ENCODE peak calls at places on chromosomes 11 and 22, in ten cellular contexts. One of them, this sample, is unnamed.

GRCh38 chr11:2579315-2580060 is 120.3 kb downstream of the KCNQ1OT1 start:
- DNase-seq in GM12864: no peak
- DNase-seq in M059J: no peak
- DNase-seq in activated CD8-positive, alpha-beta memory T cell treated with anti-CD3 and anti-CD28 coated beads, Interleukin-2, amount 50 U/mL, for 4 hours: peak
- DNase-seq in NCI-H1092 treated with DMSO at 0.1 percent for 48 hours: no peak
- DNase-seq in posterior vena cava: peak
- DNase-seq in amniotic epithelial cell: no peak
- DNase-seq in stimulated activated CD4-positive, alpha-beta T cell treated with anti-CD3 and anti-CD28 coated beads, Interleukin-12 subunit alpha, Interleukin-12 subunit beta, amount 100 ng/mL, for 4 hours: no peak
- DNase-seq in heart right ventricle: peak
- DNase-seq in GDM1: no peak
- DNase-seq in this sample: no peak

GRCh38 chr11:32963721-32964120 is 52.0 kb upstream of the DEPDC7 start:
- DNase-seq in GM12864: no peak
- DNase-seq in M059J: peak
- DNase-seq in activated CD8-positive, alpha-beta memory T cell treated with anti-CD3 and anti-CD28 coated beads, Interleukin-2, amount 50 U/mL, for 4 hours: no peak
- DNase-seq in NCI-H1092 treated with DMSO at 0.1 percent for 48 hours: no peak
- DNase-seq in posterior vena cava: no peak
- DNase-seq in amniotic epithelial cell: no peak
- DNase-seq in stimulated activated CD4-positive, alpha-beta T cell treated with anti-CD3 and anti-CD28 coated beads, Interleukin-12 subunit alpha, Interleukin-12 subunit beta, amount 100 ng/mL, for 4 hours: no peak
- DNase-seq in heart right ventricle: no peak
- DNase-seq in GDM1: no peak
- DNase-seq in this sample: no peak

GRCh38 chr22:38258895-38259294 is 13.9 kb downstream of the TMEM184B start:
- DNase-seq in GM12864: no peak
- DNase-seq in M059J: no peak
- DNase-seq in activated CD8-positive, alpha-beta memory T cell treated with anti-CD3 and anti-CD28 coated beads, Interleukin-2, amount 50 U/mL, for 4 hours: no peak
- DNase-seq in NCI-H1092 treated with DMSO at 0.1 percent for 48 hours: no peak
- DNase-seq in posterior vena cava: peak
- DNase-seq in amniotic epithelial cell: peak
- DNase-seq in stimulated activated CD4-positive, alpha-beta T cell treated with anti-CD3 and anti-CD28 coated beads, Interleukin-12 subunit alpha, Interleukin-12 subunit beta, amount 100 ng/mL, for 4 hours: no peak
- DNase-seq in heart right ventricle: peak
- DNase-seq in GDM1: no peak
- DNase-seq in this sample: no peak

GRCh38 chr11:77196961-77197360 is 68.9 kb downstream of the MYO7A start:
- DNase-seq in GM12864: no peak
- DNase-seq in M059J: no peak
- DNase-seq in activated CD8-positive, alpha-beta memory T cell treated with anti-CD3 and anti-CD28 coated beads, Interleukin-2, amount 50 U/mL, for 4 hours: no peak
- DNase-seq in NCI-H1092 treated with DMSO at 0.1 percent for 48 hours: no peak
- DNase-seq in posterior vena cava: peak
- DNase-seq in amniotic epithelial cell: no peak
- DNase-seq in stimulated activated CD4-positive, alpha-beta T cell treated with anti-CD3 and anti-CD28 coated beads, Interleukin-12 subunit alpha, Interleukin-12 subunit beta, amount 100 ng/mL, for 4 hours: no peak
- DNase-seq in heart right ventricle: no peak
- DNase-seq in GDM1: no peak
- DNase-seq in this sample: no peak

GRCh38 chr11:122874991-122875390 is 7.6 kb upstream of the JHY start:
- DNase-seq in GM12864: peak
- DNase-seq in M059J: no peak
- DNase-seq in activated CD8-positive, alpha-beta memory T cell treated with anti-CD3 and anti-CD28 coated beads, Interleukin-2, amount 50 U/mL, for 4 hours: no peak
- DNase-seq in NCI-H1092 treated with DMSO at 0.1 percent for 48 hours: no peak
- DNase-seq in posterior vena cava: no peak
- DNase-seq in amniotic epithelial cell: no peak
- DNase-seq in stimulated activated CD4-positive, alpha-beta T cell treated with anti-CD3 and anti-CD28 coated beads, Interleukin-12 subunit alpha, Interleukin-12 subunit beta, amount 100 ng/mL, for 4 hours: no peak
- DNase-seq in heart right ventricle: no peak
- DNase-seq in GDM1: no peak
- DNase-seq in this sample: no peak

GRCh38 chr11:67486481-67487195 is 3.8 kb downstream of the AIP start:
- DNase-seq in GM12864: peak
- DNase-seq in M059J: no peak
- DNase-seq in activated CD8-positive, alpha-beta memory T cell treated with anti-CD3 and anti-CD28 coated beads, Interleukin-2, amount 50 U/mL, for 4 hours: no peak
- DNase-seq in NCI-H1092 treated with DMSO at 0.1 percent for 48 hours: no peak
- DNase-seq in posterior vena cava: no peak
- DNase-seq in amniotic epithelial cell: no peak
- DNase-seq in stimulated activated CD4-positive, alpha-beta T cell treated with anti-CD3 and anti-CD28 coated beads, Interleukin-12 subunit alpha, Interleukin-12 subunit beta, amount 100 ng/mL, for 4 hours: no peak
- DNase-seq in heart right ventricle: no peak
- DNase-seq in GDM1: no peak
- DNase-seq in this sample: no peak

GRCh38 chr22:36486619-36487384 is 5.4 kb upstream of the TXN2 start:
- DNase-seq in GM12864: no peak
- DNase-seq in M059J: no peak
- DNase-seq in activated CD8-positive, alpha-beta memory T cell treated with anti-CD3 and anti-CD28 coated beads, Interleukin-2, amount 50 U/mL, for 4 hours: peak
- DNase-seq in NCI-H1092 treated with DMSO at 0.1 percent for 48 hours: no peak
- DNase-seq in posterior vena cava: no peak
- DNase-seq in amniotic epithelial cell: peak
- DNase-seq in stimulated activated CD4-positive, alpha-beta T cell treated with anti-CD3 and anti-CD28 coated beads, Interleukin-12 subunit alpha, Interleukin-12 subunit beta, amount 100 ng/mL, for 4 hours: peak
- DNase-seq in heart right ventricle: no peak
- DNase-seq in GDM1: peak
- DNase-seq in this sample: peak

GRCh38 chr11:128409476-128409875 is 177.9 kb downstream of the ETS1 start:
- DNase-seq in GM12864: no peak
- DNase-seq in M059J: peak
- DNase-seq in activated CD8-positive, alpha-beta memory T cell treated with anti-CD3 and anti-CD28 coated beads, Interleukin-2, amount 50 U/mL, for 4 hours: no peak
- DNase-seq in NCI-H1092 treated with DMSO at 0.1 percent for 48 hours: no peak
- DNase-seq in posterior vena cava: no peak
- DNase-seq in amniotic epithelial cell: peak
- DNase-seq in stimulated activated CD4-positive, alpha-beta T cell treated with anti-CD3 and anti-CD28 coated beads, Interleukin-12 subunit alpha, Interleukin-12 subunit beta, amount 100 ng/mL, for 4 hours: no peak
- DNase-seq in heart right ventricle: no peak
- DNase-seq in GDM1: no peak
- DNase-seq in this sample: no peak

GRCh38 chr11:3914807-3915206 is 59.3 kb downstream of the STIM1 start:
- DNase-seq in GM12864: no peak
- DNase-seq in M059J: peak
- DNase-seq in activated CD8-positive, alpha-beta memory T cell treated with anti-CD3 and anti-CD28 coated beads, Interleukin-2, amount 50 U/mL, for 4 hours: no peak
- DNase-seq in NCI-H1092 treated with DMSO at 0.1 percent for 48 hours: no peak
- DNase-seq in posterior vena cava: no peak
- DNase-seq in amniotic epithelial cell: peak
- DNase-seq in stimulated activated CD4-positive, alpha-beta T cell treated with anti-CD3 and anti-CD28 coated beads, Interleukin-12 subunit alpha, Interleukin-12 subunit beta, amount 100 ng/mL, for 4 hours: no peak
- DNase-seq in heart right ventricle: no peak
- DNase-seq in GDM1: no peak
- DNase-seq in this sample: no peak

GRCh38 chr11:69129647-69130046 is 26.1 kb upstream of the SMIM38 start:
- DNase-seq in GM12864: no peak
- DNase-seq in M059J: no peak
- DNase-seq in activated CD8-positive, alpha-beta memory T cell treated with anti-CD3 and anti-CD28 coated beads, Interleukin-2, amount 50 U/mL, for 4 hours: no peak
- DNase-seq in NCI-H1092 treated with DMSO at 0.1 percent for 48 hours: no peak
- DNase-seq in posterior vena cava: peak
- DNase-seq in amniotic epithelial cell: no peak
- DNase-seq in stimulated activated CD4-positive, alpha-beta T cell treated with anti-CD3 and anti-CD28 coated beads, Interleukin-12 subunit alpha, Interleukin-12 subunit beta, amount 100 ng/mL, for 4 hours: no peak
- DNase-seq in heart right ventricle: no peak
- DNase-seq in GDM1: no peak
- DNase-seq in this sample: no peak

GRCh38 chr11:63427971-63428508 is 58.5 kb downstream of the SLC22A9 start:
- DNase-seq in GM12864: no peak
- DNase-seq in M059J: no peak
- DNase-seq in activated CD8-positive, alpha-beta memory T cell treated with anti-CD3 and anti-CD28 coated beads, Interleukin-2, amount 50 U/mL, for 4 hours: no peak
- DNase-seq in NCI-H1092 treated with DMSO at 0.1 percent for 48 hours: no peak
- DNase-seq in posterior vena cava: no peak
- DNase-seq in amniotic epithelial cell: no peak
- DNase-seq in stimulated activated CD4-positive, alpha-beta T cell treated with anti-CD3 and anti-CD28 coated beads, Interleukin-12 subunit alpha, Interleukin-12 subunit beta, amount 100 ng/mL, for 4 hours: no peak
- DNase-seq in heart right ventricle: no peak
- DNase-seq in GDM1: no peak
- DNase-seq in this sample: no peak

GRCh38 chr11:128845334-128845780 is 21.7 kb downstream of the KCNJ1 start:
- DNase-seq in GM12864: no peak
- DNase-seq in M059J: no peak
- DNase-seq in activated CD8-positive, alpha-beta memory T cell treated with anti-CD3 and anti-CD28 coated beads, Interleukin-2, amount 50 U/mL, for 4 hours: no peak
- DNase-seq in NCI-H1092 treated with DMSO at 0.1 percent for 48 hours: no peak
- DNase-seq in posterior vena cava: no peak
- DNase-seq in amniotic epithelial cell: no peak
- DNase-seq in stimulated activated CD4-positive, alpha-beta T cell treated with anti-CD3 and anti-CD28 coated beads, Interleukin-12 subunit alpha, Interleukin-12 subunit beta, amount 100 ng/mL, for 4 hours: no peak
- DNase-seq in heart right ventricle: no peak
- DNase-seq in GDM1: no peak
- DNase-seq in this sample: no peak

GRCh38 chr11:82577246-82577645 is 156.4 kb downstream of the FAM181B start:
- DNase-seq in GM12864: no peak
- DNase-seq in M059J: no peak
- DNase-seq in activated CD8-positive, alpha-beta memory T cell treated with anti-CD3 and anti-CD28 coated beads, Interleukin-2, amount 50 U/mL, for 4 hours: no peak
- DNase-seq in NCI-H1092 treated with DMSO at 0.1 percent for 48 hours: no peak
- DNase-seq in posterior vena cava: no peak
- DNase-seq in amniotic epithelial cell: no peak
- DNase-seq in stimulated activated CD4-positive, alpha-beta T cell treated with anti-CD3 and anti-CD28 coated beads, Interleukin-12 subunit alpha, Interleukin-12 subunit beta, amount 100 ng/mL, for 4 hours: no peak
- DNase-seq in heart right ventricle: no peak
- DNase-seq in GDM1: no peak
- DNase-seq in this sample: no peak

GRCh38 chr11:100573911-100574513 is 113.1 kb upstream of the ARHGAP42 start:
- DNase-seq in GM12864: no peak
- DNase-seq in M059J: no peak
- DNase-seq in activated CD8-positive, alpha-beta memory T cell treated with anti-CD3 and anti-CD28 coated beads, Interleukin-2, amount 50 U/mL, for 4 hours: no peak
- DNase-seq in NCI-H1092 treated with DMSO at 0.1 percent for 48 hours: no peak
- DNase-seq in posterior vena cava: no peak
- DNase-seq in amniotic epithelial cell: no peak
- DNase-seq in stimulated activated CD4-positive, alpha-beta T cell treated with anti-CD3 and anti-CD28 coated beads, Interleukin-12 subunit alpha, Interleukin-12 subunit beta, amount 100 ng/mL, for 4 hours: no peak
- DNase-seq in heart right ventricle: no peak
- DNase-seq in GDM1: no peak
- DNase-seq in this sample: no peak

GRCh38 chr11:21774212-21774611 is 418.7 kb upstream of the ANO5 start:
- DNase-seq in GM12864: no peak
- DNase-seq in M059J: no peak
- DNase-seq in activated CD8-positive, alpha-beta memory T cell treated with anti-CD3 and anti-CD28 coated beads, Interleukin-2, amount 50 U/mL, for 4 hours: no peak
- DNase-seq in NCI-H1092 treated with DMSO at 0.1 percent for 48 hours: no peak
- DNase-seq in posterior vena cava: no peak
- DNase-seq in amniotic epithelial cell: no peak
- DNase-seq in stimulated activated CD4-positive, alpha-beta T cell treated with anti-CD3 and anti-CD28 coated beads, Interleukin-12 subunit alpha, Interleukin-12 subunit beta, amount 100 ng/mL, for 4 hours: no peak
- DNase-seq in heart right ventricle: peak
- DNase-seq in GDM1: no peak
- DNase-seq in this sample: no peak

GRCh38 chr22:49789289-49790141 is 38.2 kb downstream of the BRD1 start:
- DNase-seq in GM12864: no peak
- DNase-seq in M059J: no peak
- DNase-seq in activated CD8-positive, alpha-beta memory T cell treated with anti-CD3 and anti-CD28 coated beads, Interleukin-2, amount 50 U/mL, for 4 hours: no peak
- DNase-seq in NCI-H1092 treated with DMSO at 0.1 percent for 48 hours: no peak
- DNase-seq in posterior vena cava: no peak
- DNase-seq in amniotic epithelial cell: peak
- DNase-seq in stimulated activated CD4-positive, alpha-beta T cell treated with anti-CD3 and anti-CD28 coated beads, Interleukin-12 subunit alpha, Interleukin-12 subunit beta, amount 100 ng/mL, for 4 hours: peak
- DNase-seq in heart right ventricle: peak
- DNase-seq in GDM1: no peak
- DNase-seq in this sample: no peak

GRCh38 chr11:61071880-61072279 is 30.4 kb upstream of the CD5 start:
- DNase-seq in GM12864: no peak
- DNase-seq in M059J: no peak
- DNase-seq in activated CD8-positive, alpha-beta memory T cell treated with anti-CD3 and anti-CD28 coated beads, Interleukin-2, amount 50 U/mL, for 4 hours: no peak
- DNase-seq in NCI-H1092 treated with DMSO at 0.1 percent for 48 hours: no peak
- DNase-seq in posterior vena cava: no peak
- DNase-seq in amniotic epithelial cell: peak
- DNase-seq in stimulated activated CD4-positive, alpha-beta T cell treated with anti-CD3 and anti-CD28 coated beads, Interleukin-12 subunit alpha, Interleukin-12 subunit beta, amount 100 ng/mL, for 4 hours: no peak
- DNase-seq in heart right ventricle: no peak
- DNase-seq in GDM1: no peak
- DNase-seq in this sample: no peak

GRCh38 chr11:130623909-130624668 is 175.6 kb downstream of the ADAMTS15 start:
- DNase-seq in GM12864: no peak
- DNase-seq in M059J: no peak
- DNase-seq in activated CD8-positive, alpha-beta memory T cell treated with anti-CD3 and anti-CD28 coated beads, Interleukin-2, amount 50 U/mL, for 4 hours: no peak
- DNase-seq in NCI-H1092 treated with DMSO at 0.1 percent for 48 hours: no peak
- DNase-seq in posterior vena cava: no peak
- DNase-seq in amniotic epithelial cell: no peak
- DNase-seq in stimulated activated CD4-positive, alpha-beta T cell treated with anti-CD3 and anti-CD28 coated beads, Interleukin-12 subunit alpha, Interleukin-12 subunit beta, amount 100 ng/mL, for 4 hours: no peak
- DNase-seq in heart right ventricle: no peak
- DNase-seq in GDM1: no peak
- DNase-seq in this sample: no peak

GRCh38 chr11:65378928-65379638 is 3.4 kb downstream of the SLC25A45 start:
- DNase-seq in GM12864: no peak
- DNase-seq in M059J: no peak
- DNase-seq in activated CD8-positive, alpha-beta memory T cell treated with anti-CD3 and anti-CD28 coated beads, Interleukin-2, amount 50 U/mL, for 4 hours: no peak
- DNase-seq in NCI-H1092 treated with DMSO at 0.1 percent for 48 hours: no peak
- DNase-seq in posterior vena cava: no peak
- DNase-seq in amniotic epithelial cell: no peak
- DNase-seq in stimulated activated CD4-positive, alpha-beta T cell treated with anti-CD3 and anti-CD28 coated beads, Interleukin-12 subunit alpha, Interleukin-12 subunit beta, amount 100 ng/mL, for 4 hours: no peak
- DNase-seq in heart right ventricle: no peak
- DNase-seq in GDM1: no peak
- DNase-seq in this sample: no peak

GRCh38 chr22:45757068-45757467 is 85.4 kb downstream of the ATXN10 start:
- DNase-seq in GM12864: no peak
- DNase-seq in M059J: no peak
- DNase-seq in activated CD8-positive, alpha-beta memory T cell treated with anti-CD3 and anti-CD28 coated beads, Interleukin-2, amount 50 U/mL, for 4 hours: no peak
- DNase-seq in NCI-H1092 treated with DMSO at 0.1 percent for 48 hours: no peak
- DNase-seq in posterior vena cava: no peak
- DNase-seq in amniotic epithelial cell: no peak
- DNase-seq in stimulated activated CD4-positive, alpha-beta T cell treated with anti-CD3 and anti-CD28 coated beads, Interleukin-12 subunit alpha, Interleukin-12 subunit beta, amount 100 ng/mL, for 4 hours: no peak
- DNase-seq in heart right ventricle: no peak
- DNase-seq in GDM1: no peak
- DNase-seq in this sample: no peak

GRCh38 chr11:79864882-79865281 is 424.1 kb upstream of the TENM4 start:
- DNase-seq in GM12864: no peak
- DNase-seq in M059J: peak
- DNase-seq in activated CD8-positive, alpha-beta memory T cell treated with anti-CD3 and anti-CD28 coated beads, Interleukin-2, amount 50 U/mL, for 4 hours: no peak
- DNase-seq in NCI-H1092 treated with DMSO at 0.1 percent for 48 hours: no peak
- DNase-seq in posterior vena cava: no peak
- DNase-seq in amniotic epithelial cell: no peak
- DNase-seq in stimulated activated CD4-positive, alpha-beta T cell treated with anti-CD3 and anti-CD28 coated beads, Interleukin-12 subunit alpha, Interleukin-12 subunit beta, amount 100 ng/mL, for 4 hours: no peak
- DNase-seq in heart right ventricle: no peak
- DNase-seq in GDM1: no peak
- DNase-seq in this sample: no peak

GRCh38 chr11:15970506-15971214 is 385.7 kb downstream of the SOX6 start:
- DNase-seq in GM12864: no peak
- DNase-seq in M059J: no peak
- DNase-seq in activated CD8-positive, alpha-beta memory T cell treated with anti-CD3 and anti-CD28 coated beads, Interleukin-2, amount 50 U/mL, for 4 hours: no peak
- DNase-seq in NCI-H1092 treated with DMSO at 0.1 percent for 48 hours: no peak
- DNase-seq in posterior vena cava: no peak
- DNase-seq in amniotic epithelial cell: no peak
- DNase-seq in stimulated activated CD4-positive, alpha-beta T cell treated with anti-CD3 and anti-CD28 coated beads, Interleukin-12 subunit alpha, Interleukin-12 subunit beta, amount 100 ng/mL, for 4 hours: no peak
- DNase-seq in heart right ventricle: no peak
- DNase-seq in GDM1: no peak
- DNase-seq in this sample: no peak

GRCh38 chr11:13000721-13001120 is 8.4 kb upstream of the RASSF10 start:
- DNase-seq in GM12864: no peak
- DNase-seq in M059J: no peak
- DNase-seq in activated CD8-positive, alpha-beta memory T cell treated with anti-CD3 and anti-CD28 coated beads, Interleukin-2, amount 50 U/mL, for 4 hours: no peak
- DNase-seq in NCI-H1092 treated with DMSO at 0.1 percent for 48 hours: no peak
- DNase-seq in posterior vena cava: no peak
- DNase-seq in amniotic epithelial cell: no peak
- DNase-seq in stimulated activated CD4-positive, alpha-beta T cell treated with anti-CD3 and anti-CD28 coated beads, Interleukin-12 subunit alpha, Interleukin-12 subunit beta, amount 100 ng/mL, for 4 hours: no peak
- DNase-seq in heart right ventricle: no peak
- DNase-seq in GDM1: no peak
- DNase-seq in this sample: no peak

GRCh38 chr11:116281173-116282160 is 491.3 kb downstream of the BUD13 start:
- DNase-seq in GM12864: no peak
- DNase-seq in M059J: no peak
- DNase-seq in activated CD8-positive, alpha-beta memory T cell treated with anti-CD3 and anti-CD28 coated beads, Interleukin-2, amount 50 U/mL, for 4 hours: no peak
- DNase-seq in NCI-H1092 treated with DMSO at 0.1 percent for 48 hours: no peak
- DNase-seq in posterior vena cava: no peak
- DNase-seq in amniotic epithelial cell: no peak
- DNase-seq in stimulated activated CD4-positive, alpha-beta T cell treated with anti-CD3 and anti-CD28 coated beads, Interleukin-12 subunit alpha, Interleukin-12 subunit beta, amount 100 ng/mL, for 4 hours: no peak
- DNase-seq in heart right ventricle: no peak
- DNase-seq in GDM1: no peak
- DNase-seq in this sample: no peak

GRCh38 chr11:60767388-60767811 is 10.7 kb downstream of the MS4A15 start:
- DNase-seq in GM12864: no peak
- DNase-seq in M059J: no peak
- DNase-seq in activated CD8-positive, alpha-beta memory T cell treated with anti-CD3 and anti-CD28 coated beads, Interleukin-2, amount 50 U/mL, for 4 hours: no peak
- DNase-seq in NCI-H1092 treated with DMSO at 0.1 percent for 48 hours: no peak
- DNase-seq in posterior vena cava: peak
- DNase-seq in amniotic epithelial cell: no peak
- DNase-seq in stimulated activated CD4-positive, alpha-beta T cell treated with anti-CD3 and anti-CD28 coated beads, Interleukin-12 subunit alpha, Interleukin-12 subunit beta, amount 100 ng/mL, for 4 hours: no peak
- DNase-seq in heart right ventricle: no peak
- DNase-seq in GDM1: no peak
- DNase-seq in this sample: no peak

GRCh38 chr11:105282658-105283057 is 143.1 kb upstream of the CARD18 start:
- DNase-seq in GM12864: no peak
- DNase-seq in M059J: no peak
- DNase-seq in activated CD8-positive, alpha-beta memory T cell treated with anti-CD3 and anti-CD28 coated beads, Interleukin-2, amount 50 U/mL, for 4 hours: no peak
- DNase-seq in NCI-H1092 treated with DMSO at 0.1 percent for 48 hours: no peak
- DNase-seq in posterior vena cava: no peak
- DNase-seq in amniotic epithelial cell: peak
- DNase-seq in stimulated activated CD4-positive, alpha-beta T cell treated with anti-CD3 and anti-CD28 coated beads, Interleukin-12 subunit alpha, Interleukin-12 subunit beta, amount 100 ng/mL, for 4 hours: no peak
- DNase-seq in heart right ventricle: no peak
- DNase-seq in GDM1: no peak
- DNase-seq in this sample: no peak

GRCh38 chr11:126147268-126148111 is 64.0 kb downstream of the RPUSD4 start:
- DNase-seq in GM12864: no peak
- DNase-seq in M059J: no peak
- DNase-seq in activated CD8-positive, alpha-beta memory T cell treated with anti-CD3 and anti-CD28 coated beads, Interleukin-2, amount 50 U/mL, for 4 hours: no peak
- DNase-seq in NCI-H1092 treated with DMSO at 0.1 percent for 48 hours: peak
- DNase-seq in posterior vena cava: no peak
- DNase-seq in amniotic epithelial cell: no peak
- DNase-seq in stimulated activated CD4-positive, alpha-beta T cell treated with anti-CD3 and anti-CD28 coated beads, Interleukin-12 subunit alpha, Interleukin-12 subunit beta, amount 100 ng/mL, for 4 hours: no peak
- DNase-seq in heart right ventricle: no peak
- DNase-seq in GDM1: no peak
- DNase-seq in this sample: peak

GRCh38 chr11:62604460-62605130 is 2.9 kb upstream of the MTA2 start:
- DNase-seq in GM12864: no peak
- DNase-seq in M059J: no peak
- DNase-seq in activated CD8-positive, alpha-beta memory T cell treated with anti-CD3 and anti-CD28 coated beads, Interleukin-2, amount 50 U/mL, for 4 hours: no peak
- DNase-seq in NCI-H1092 treated with DMSO at 0.1 percent for 48 hours: no peak
- DNase-seq in posterior vena cava: no peak
- DNase-seq in amniotic epithelial cell: no peak
- DNase-seq in stimulated activated CD4-positive, alpha-beta T cell treated with anti-CD3 and anti-CD28 coated beads, Interleukin-12 subunit alpha, Interleukin-12 subunit beta, amount 100 ng/mL, for 4 hours: no peak
- DNase-seq in heart right ventricle: no peak
- DNase-seq in GDM1: no peak
- DNase-seq in this sample: no peak

This sample was measured in NCI-H1417.